ENCODE peak calls at places on chromosomes 11 and 22, in six cellular contexts. One of them, this sample, is unnamed.

GRCh38 chr22:41285441-41285819 is 557 bp downstream of the RANGAP1 start:
- DNase-seq in neuronal stem cell: peak; percentile 37
- DNase-seq in trophoblast cell: peak; percentile 98
- DNase-seq in IMR-90: peak; percentile 96
- DNase-seq in H9: peak; percentile 48
- DNase-seq in H1: peak; percentile 49
- DNase-seq in this sample: peak; percentile 97

GRCh38 chr11:35746356-35747153 is 84.0 kb downstream of the TRIM44 start:
- DNase-seq in H9: no peak
- DNase-seq in H1: no peak
- DNase-seq in neuronal stem cell: no peak
- DNase-seq in IMR-90: peak; percentile 41
- DNase-seq in trophoblast cell: no peak
- DNase-seq in this sample: peak; percentile 7

GRCh38 chr11:76025068-76025467 is 181.2 kb downstream of the WNT11 start:
- DNase-seq in trophoblast cell: no peak
- DNase-seq in H9: no peak
- DNase-seq in IMR-90: peak; percentile 95
- DNase-seq in H1: no peak
- DNase-seq in neuronal stem cell: no peak
- DNase-seq in this sample: peak; percentile 59

GRCh38 chr11:27075192-27075591 is 34.6 kb downstream of the BBOX1 start:
- DNase-seq in trophoblast cell: no peak
- DNase-seq in H9: no peak
- DNase-seq in neuronal stem cell: no peak
- DNase-seq in IMR-90: peak; percentile 82
- DNase-seq in H1: no peak
- DNase-seq in this sample: peak; percentile 44

GRCh38 chr11:62508336-62509058 is 38.1 kb downstream of the AHNAK start:
- DNase-seq in neuronal stem cell: peak; percentile 61
- DNase-seq in H1: peak; percentile 77
- DNase-seq in trophoblast cell: peak; percentile 97
- DNase-seq in IMR-90: peak; percentile 36
- DNase-seq in H9: peak; percentile 85
- DNase-seq in this sample: peak; percentile 92

GRCh38 chr11:62707277-62707771 is at the start of the genes BSCL2 and GNG3:
- DNase-seq in H1: peak; percentile 93
- DNase-seq in H9: peak; percentile 99
- DNase-seq in neuronal stem cell: peak; percentile 79
- DNase-seq in IMR-90: no peak
- DNase-seq in trophoblast cell: no peak
- DNase-seq in this sample: no peak

GRCh38 chr11:65498042-65498726 is 661 bp upstream of the MALAT1 start:
- DNase-seq in trophoblast cell: peak; percentile 17
- DNase-seq in neuronal stem cell: no peak
- DNase-seq in H9: no peak
- DNase-seq in H1: peak; percentile 60
- DNase-seq in IMR-90: peak; percentile 68
- DNase-seq in this sample: peak; percentile 82

GRCh38 chr22:27107824-27108223 is 450.4 kb downstream of the MIAT start:
- DNase-seq in IMR-90: peak; percentile 94
- DNase-seq in H9: no peak
- DNase-seq in neuronal stem cell: no peak
- DNase-seq in H1: no peak
- DNase-seq in trophoblast cell: peak; percentile 58
- DNase-seq in this sample: peak; percentile 91

GRCh38 chr11:498297-499181 is 8.5 kb downstream of the RNH1 start:
- DNase-seq in H1: no peak
- DNase-seq in IMR-90: no peak
- DNase-seq in trophoblast cell: no peak
- DNase-seq in H9: peak; percentile 23
- DNase-seq in neuronal stem cell: no peak
- DNase-seq in this sample: no peak

GRCh38 chr11:47891886-47892285 is 43.7 kb upstream of the NUP160 start:
- DNase-seq in neuronal stem cell: no peak
- DNase-seq in H1: no peak
- DNase-seq in IMR-90: no peak
- DNase-seq in H9: no peak
- DNase-seq in trophoblast cell: no peak
- DNase-seq in this sample: no peak

GRCh38 chr11:43071338-43071737 is 240.5 kb upstream of the API5 start:
- DNase-seq in IMR-90: no peak
- DNase-seq in H1: no peak
- DNase-seq in neuronal stem cell: no peak
- DNase-seq in H9: no peak
- DNase-seq in trophoblast cell: no peak
- DNase-seq in this sample: no peak

GRCh38 chr11:65136515-65137096 is 2.3 kb upstream of the SYVN1 start:
- DNase-seq in neuronal stem cell: no peak
- DNase-seq in H9: no peak
- DNase-seq in H1: no peak
- DNase-seq in IMR-90: no peak
- DNase-seq in trophoblast cell: no peak
- DNase-seq in this sample: no peak

GRCh38 chr11:70593446-70593983 is 195.2 kb downstream of the CTTN start:
- DNase-seq in IMR-90: no peak
- DNase-seq in trophoblast cell: no peak
- DNase-seq in neuronal stem cell: no peak
- DNase-seq in H1: no peak
- DNase-seq in H9: no peak
- DNase-seq in this sample: no peak

GRCh38 chr22:44429941-44430587 is 68.0 kb downstream of the RTL6 start:
- DNase-seq in trophoblast cell: no peak
- DNase-seq in IMR-90: no peak
- DNase-seq in neuronal stem cell: no peak
- DNase-seq in H1: no peak
- DNase-seq in H9: no peak
- DNase-seq in this sample: no peak

GRCh38 chr22:27495325-27495724 is 306.2 kb downstream of the MN1 start:
- DNase-seq in trophoblast cell: no peak
- DNase-seq in neuronal stem cell: no peak
- DNase-seq in H9: no peak
- DNase-seq in H1: no peak
- DNase-seq in IMR-90: no peak
- DNase-seq in this sample: no peak

GRCh38 chr22:23245045-23245798 is 64.9 kb downstream of the BCR start:
- DNase-seq in IMR-90: peak; percentile 55
- DNase-seq in H1: no peak
- DNase-seq in H9: no peak
- DNase-seq in neuronal stem cell: no peak
- DNase-seq in trophoblast cell: no peak
- DNase-seq in this sample: no peak

GRCh38 chr11:132361011-132361550 is 990.7 kb downstream of the NTM start:
- DNase-seq in neuronal stem cell: no peak
- DNase-seq in IMR-90: no peak
- DNase-seq in H9: no peak
- DNase-seq in H1: no peak
- DNase-seq in trophoblast cell: no peak
- DNase-seq in this sample: no peak

GRCh38 chr11:9577032-9577431 is 3.6 kb downstream of the WEE1 start:
- DNase-seq in IMR-90: peak; percentile 73
- DNase-seq in trophoblast cell: no peak
- DNase-seq in H9: no peak
- DNase-seq in neuronal stem cell: no peak
- DNase-seq in H1: no peak
- DNase-seq in this sample: peak; percentile 37

GRCh38 chr11:62788991-62789390 is 1.8 kb downstream of the TMEM179B start:
- DNase-seq in H1: peak; percentile 48
- DNase-seq in H9: peak; percentile 59
- DNase-seq in neuronal stem cell: no peak
- DNase-seq in trophoblast cell: no peak
- DNase-seq in IMR-90: no peak
- DNase-seq in this sample: no peak

GRCh38 chr11:110000045-110000502 is 93.1 kb upstream of the ZC3H12C start:
- DNase-seq in IMR-90: peak; percentile 99
- DNase-seq in trophoblast cell: no peak
- DNase-seq in H1: no peak
- DNase-seq in neuronal stem cell: no peak
- DNase-seq in H9: no peak
- DNase-seq in this sample: peak; percentile 96

GRCh38 chr11:44865866-44866272 is 84.8 kb downstream of the TP53I11 start:
- DNase-seq in neuronal stem cell: no peak
- DNase-seq in H1: no peak
- DNase-seq in IMR-90: no peak
- DNase-seq in trophoblast cell: no peak
- DNase-seq in H9: no peak
- DNase-seq in this sample: no peak

GRCh38 chr11:81932303-81932702 is 801.4 kb downstream of the FAM181B start:
- DNase-seq in H1: no peak
- DNase-seq in neuronal stem cell: no peak
- DNase-seq in trophoblast cell: no peak
- DNase-seq in H9: no peak
- DNase-seq in IMR-90: no peak
- DNase-seq in this sample: no peak
- H3K14ac ChIP-seq in H1: no peak overlapping the region
- H3K14ac ChIP-seq in neuronal stem cell: no peak overlapping the region
- H3K14ac ChIP-seq in trophoblast cell: no peak overlapping the region
- H3K14ac ChIP-seq in H9: no peak overlapping the region
- H3K14ac ChIP-seq in IMR-90: no peak overlapping the region
- H3K14ac ChIP-seq in this sample: no peak overlapping the region

GRCh38 chr11:130728185-130729160 is 187.8 kb downstream of the SNX19 start:
- DNase-seq in trophoblast cell: no peak
- DNase-seq in H9: no peak
- DNase-seq in H1: no peak
- DNase-seq in neuronal stem cell: no peak
- DNase-seq in IMR-90: no peak
- DNase-seq in this sample: no peak

GRCh38 chr11:130726647-130727046 is 189.6 kb downstream of the SNX19 start:
- DNase-seq in IMR-90: no peak
- DNase-seq in H1: no peak
- DNase-seq in trophoblast cell: no peak
- DNase-seq in H9: no peak
- DNase-seq in neuronal stem cell: no peak
- DNase-seq in this sample: no peak

GRCh38 chr11:130727715-130728114 is 188.6 kb downstream of the SNX19 start:
- DNase-seq in neuronal stem cell: no peak
- DNase-seq in trophoblast cell: no peak
- DNase-seq in H9: no peak
- DNase-seq in IMR-90: no peak
- DNase-seq in H1: no peak
- DNase-seq in this sample: no peak

GRCh38 chr11:130726234-130726559 is 190.1 kb downstream of the SNX19 start:
- DNase-seq in neuronal stem cell: no peak
- DNase-seq in IMR-90: peak; percentile 65
- DNase-seq in H9: no peak
- DNase-seq in H1: no peak
- DNase-seq in trophoblast cell: no peak
- DNase-seq in this sample: peak; percentile 55

DNA sequence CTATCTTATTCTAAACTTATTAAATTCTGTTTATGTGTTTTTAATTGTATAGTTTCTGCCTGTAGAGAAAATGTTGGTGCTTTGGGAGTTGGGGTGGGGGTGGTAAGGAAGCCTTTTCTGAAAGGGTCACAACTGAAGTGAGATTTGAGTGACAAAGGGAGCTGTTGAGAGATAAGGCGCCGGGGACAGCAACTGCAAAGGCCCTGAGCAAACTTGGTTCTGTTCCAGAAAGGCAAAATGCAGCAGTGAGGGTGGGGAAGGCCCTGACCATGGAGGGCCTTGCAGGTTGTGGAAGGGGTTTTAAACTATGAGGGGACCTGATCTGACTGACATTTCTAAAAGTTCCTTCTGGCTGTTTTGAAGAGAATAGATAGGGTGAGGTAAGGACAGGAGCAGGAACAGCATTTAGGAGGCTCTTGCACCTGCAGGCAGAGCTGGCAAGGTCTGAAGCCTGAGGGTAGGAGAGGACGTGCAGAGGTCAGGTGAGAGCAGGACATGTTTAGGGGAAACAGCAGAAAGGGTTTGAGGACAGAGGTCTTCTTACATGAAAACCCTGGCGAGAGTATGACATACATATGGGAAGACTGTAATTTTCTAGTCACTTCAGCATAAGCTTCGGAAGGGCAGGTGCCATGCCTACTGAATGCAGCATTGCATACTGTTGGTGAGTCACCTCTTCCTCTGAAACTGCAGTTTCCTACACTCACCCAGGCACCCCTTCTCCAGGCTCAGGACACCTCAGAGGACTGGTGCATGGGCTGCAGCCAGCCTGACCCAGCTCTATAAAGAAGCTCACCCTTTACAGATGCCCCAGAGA is 190.7 kb downstream of the SNX19 start:
- DNase-seq in trophoblast cell: no peak
- DNase-seq in H1: no peak
- DNase-seq in H9: no peak
- DNase-seq in neuronal stem cell: no peak
- DNase-seq in IMR-90: peak; percentile 44
- DNase-seq in this sample: peak; percentile 30
- H3K14ac ChIP-seq in trophoblast cell: no peak overlapping the region
- H3K14ac ChIP-seq in H1: no peak overlapping the region
- H3K14ac ChIP-seq in H9: no peak overlapping the region
- H3K14ac ChIP-seq in neuronal stem cell: no peak overlapping the region
- H3K14ac ChIP-seq in IMR-90: peak overlapping the region; percentile 17
- H3K14ac ChIP-seq in this sample: no peak overlapping the region

DNA sequence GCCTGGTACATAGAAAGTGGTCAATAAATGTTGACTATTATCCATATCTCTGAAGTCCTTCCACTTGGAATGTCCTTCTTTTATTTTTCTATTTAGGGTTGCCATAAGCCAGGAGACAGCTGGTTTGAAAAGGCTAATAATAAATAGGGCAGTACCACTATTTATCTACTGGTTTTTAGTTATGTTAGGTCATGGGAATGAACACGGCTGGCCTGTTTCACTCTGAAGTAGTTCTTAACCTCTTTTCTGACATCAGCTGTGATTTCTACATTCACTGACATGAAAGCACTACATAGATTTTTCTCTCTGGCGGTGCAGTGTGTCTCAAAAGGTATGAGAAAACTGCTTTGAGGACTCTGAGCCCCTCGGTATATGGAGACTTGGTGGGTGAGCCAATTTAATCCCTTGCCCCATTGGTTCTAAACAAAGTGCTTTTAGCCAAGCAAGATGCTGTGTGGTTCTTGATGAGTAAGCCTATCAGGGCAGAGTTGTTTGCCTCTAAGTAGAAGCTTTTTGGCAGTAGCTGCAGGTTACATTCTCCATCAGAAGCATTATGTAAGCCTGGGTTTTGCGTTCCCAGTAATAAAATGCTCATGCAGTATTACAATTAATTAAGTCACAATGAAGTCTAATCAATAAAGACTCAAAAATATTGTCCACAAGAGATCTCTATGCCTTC is 48.7 kb upstream of the APOA1 start:
- DNase-seq in H1: no peak
- DNase-seq in IMR-90: peak; percentile 85
- DNase-seq in trophoblast cell: no peak
- DNase-seq in neuronal stem cell: no peak
- DNase-seq in H9: no peak
- DNase-seq in this sample: peak; percentile 29
- H3K14ac ChIP-seq in H1: no peak overlapping the region
- H3K14ac ChIP-seq in IMR-90: no peak overlapping the region
- H3K14ac ChIP-seq in trophoblast cell: no peak overlapping the region
- H3K14ac ChIP-seq in neuronal stem cell: no peak overlapping the region
- H3K14ac ChIP-seq in H9: no peak overlapping the region
- H3K14ac ChIP-seq in this sample: no peak overlapping the region

DNA sequence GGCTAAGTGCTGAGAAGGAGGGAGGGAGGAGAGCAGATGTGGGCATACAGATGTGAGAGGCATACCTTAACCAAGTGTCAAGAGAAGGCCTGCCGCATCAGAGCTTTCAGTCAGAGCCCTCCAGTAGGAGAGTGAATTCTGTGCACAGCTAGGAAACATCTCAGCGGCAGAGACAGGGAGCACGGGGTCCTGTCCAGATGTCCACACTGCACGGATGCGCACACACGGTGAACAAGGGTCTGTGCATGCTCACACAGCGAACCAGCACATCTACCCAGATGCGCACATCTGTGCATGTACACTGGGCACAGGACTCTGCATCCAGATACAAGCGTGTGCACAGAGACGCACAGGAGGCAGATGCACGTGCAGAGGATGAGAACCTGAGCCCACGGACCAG is 778.0 kb downstream of the BRD1 start:
- DNase-seq in H1: no peak
- DNase-seq in H9: no peak
- DNase-seq in neuronal stem cell: no peak
- DNase-seq in IMR-90: no peak
- DNase-seq in trophoblast cell: no peak
- DNase-seq in this sample: no peak
- H3K14ac ChIP-seq in H1: no peak overlapping the region
- H3K14ac ChIP-seq in H9: no peak overlapping the region
- H3K14ac ChIP-seq in neuronal stem cell: peak overlapping the region; percentile 10
- H3K14ac ChIP-seq in IMR-90: no peak overlapping the region
- H3K14ac ChIP-seq in trophoblast cell: no peak overlapping the region
- H3K14ac ChIP-seq in this sample: no peak overlapping the region